ENCODE peak calls at places on chromosomes 2 and 18, in nine cellular contexts. One of them, this sample, is unnamed.
A peak's percentile ranks its signal among the peaks of the same experiment; 100 is the strongest.

GRCh38 chr2:73877071-73877802 is 15.6 kb upstream of the ACTG2 start:
- DNase-seq in Daoy: no peak
- DNase-seq in iPS DF 6.9: no peak
- DNase-seq in SK-N-SH: no peak
- DNase-seq in stimulated activated CD8-positive, alpha-beta memory T cell treated with anti-CD3 and anti-CD28 coated beads, Interleukin-4, amount 100 ng/mL, for 4 hours: no peak
- DNase-seq in mesothelial cell of epicardium: no peak
- DNase-seq in stimulated activated effector memory CD8-positive, alpha-beta T cell treated with anti-CD3 and anti-CD28 coated beads, Interleukin-12 subunit alpha, Interleukin-12 subunit beta, amount 100 ng/mL, for 72 hours: no peak
- DNase-seq in stomach: no peak
- DNase-seq in WERI-Rb-1: no peak
- DNase-seq in this sample: no peak

GRCh38 chr18:68604256-68604655 is 110.7 kb downstream of the TMX3 start:
- DNase-seq in Daoy: no peak
- DNase-seq in iPS DF 6.9: no peak
- DNase-seq in SK-N-SH: no peak
- DNase-seq in stimulated activated CD8-positive, alpha-beta memory T cell treated with anti-CD3 and anti-CD28 coated beads, Interleukin-4, amount 100 ng/mL, for 4 hours: no peak
- DNase-seq in mesothelial cell of epicardium: no peak
- DNase-seq in stimulated activated effector memory CD8-positive, alpha-beta T cell treated with anti-CD3 and anti-CD28 coated beads, Interleukin-12 subunit alpha, Interleukin-12 subunit beta, amount 100 ng/mL, for 72 hours: no peak
- DNase-seq in stomach: no peak
- DNase-seq in WERI-Rb-1: no peak
- DNase-seq in this sample: no peak

GRCh38 chr18:57881818-57882413 is 78.8 kb upstream of the ATP8B1 start:
- DNase-seq in Daoy: peak; percentile 76
- DNase-seq in iPS DF 6.9: peak; percentile 22
- DNase-seq in SK-N-SH: peak; percentile 57
- DNase-seq in stimulated activated CD8-positive, alpha-beta memory T cell treated with anti-CD3 and anti-CD28 coated beads, Interleukin-4, amount 100 ng/mL, for 4 hours: peak; percentile 7
- DNase-seq in mesothelial cell of epicardium: peak; percentile 29
- DNase-seq in stimulated activated effector memory CD8-positive, alpha-beta T cell treated with anti-CD3 and anti-CD28 coated beads, Interleukin-12 subunit alpha, Interleukin-12 subunit beta, amount 100 ng/mL, for 72 hours: peak; percentile 55
- DNase-seq in stomach: peak; percentile 76
- DNase-seq in WERI-Rb-1: peak; percentile 77
- DNase-seq in this sample: peak; percentile 72

GRCh38 chr2:231182500-231182899 is 15.9 kb upstream of the ARMC9 start:
- DNase-seq in Daoy: peak; percentile 23
- DNase-seq in iPS DF 6.9: no peak
- DNase-seq in SK-N-SH: no peak
- DNase-seq in stimulated activated CD8-positive, alpha-beta memory T cell treated with anti-CD3 and anti-CD28 coated beads, Interleukin-4, amount 100 ng/mL, for 4 hours: no peak
- DNase-seq in mesothelial cell of epicardium: no peak
- DNase-seq in stimulated activated effector memory CD8-positive, alpha-beta T cell treated with anti-CD3 and anti-CD28 coated beads, Interleukin-12 subunit alpha, Interleukin-12 subunit beta, amount 100 ng/mL, for 72 hours: no peak
- DNase-seq in stomach: peak; percentile 22
- DNase-seq in WERI-Rb-1: no peak
- DNase-seq in this sample: no peak

GRCh38 chr2:166293984-166294383 is 81.8 kb downstream of the SCN9A start:
- DNase-seq in Daoy: no peak
- DNase-seq in iPS DF 6.9: no peak
- DNase-seq in SK-N-SH: no peak
- DNase-seq in stimulated activated CD8-positive, alpha-beta memory T cell treated with anti-CD3 and anti-CD28 coated beads, Interleukin-4, amount 100 ng/mL, for 4 hours: no peak
- DNase-seq in mesothelial cell of epicardium: no peak
- DNase-seq in stimulated activated effector memory CD8-positive, alpha-beta T cell treated with anti-CD3 and anti-CD28 coated beads, Interleukin-12 subunit alpha, Interleukin-12 subunit beta, amount 100 ng/mL, for 72 hours: no peak
- DNase-seq in stomach: no peak
- DNase-seq in WERI-Rb-1: no peak
- DNase-seq in this sample: no peak

GRCh38 chr2:138071720-138072719 is 107.7 kb downstream of the HNMT start:
- DNase-seq in Daoy: peak; percentile 85
- DNase-seq in iPS DF 6.9: no peak
- DNase-seq in SK-N-SH: no peak
- DNase-seq in stimulated activated CD8-positive, alpha-beta memory T cell treated with anti-CD3 and anti-CD28 coated beads, Interleukin-4, amount 100 ng/mL, for 4 hours: no peak
- DNase-seq in mesothelial cell of epicardium: no peak
- DNase-seq in stimulated activated effector memory CD8-positive, alpha-beta T cell treated with anti-CD3 and anti-CD28 coated beads, Interleukin-12 subunit alpha, Interleukin-12 subunit beta, amount 100 ng/mL, for 72 hours: no peak
- DNase-seq in stomach: no peak
- DNase-seq in WERI-Rb-1: peak; percentile 45
- DNase-seq in this sample: no peak

GRCh38 chr2:172545408-172546075 is 10.3 kb upstream of the PDK1 start:
- DNase-seq in Daoy: no peak
- DNase-seq in iPS DF 6.9: no peak
- DNase-seq in SK-N-SH: no peak
- DNase-seq in stimulated activated CD8-positive, alpha-beta memory T cell treated with anti-CD3 and anti-CD28 coated beads, Interleukin-4, amount 100 ng/mL, for 4 hours: no peak
- DNase-seq in mesothelial cell of epicardium: no peak
- DNase-seq in stimulated activated effector memory CD8-positive, alpha-beta T cell treated with anti-CD3 and anti-CD28 coated beads, Interleukin-12 subunit alpha, Interleukin-12 subunit beta, amount 100 ng/mL, for 72 hours: no peak
- DNase-seq in stomach: no peak
- DNase-seq in WERI-Rb-1: no peak
- DNase-seq in this sample: no peak

GRCh38 chr2:3450385-3451031 is 68.8 kb downstream of the ADI1 start:
- DNase-seq in Daoy: no peak
- DNase-seq in iPS DF 6.9: no peak
- DNase-seq in SK-N-SH: no peak
- DNase-seq in stimulated activated CD8-positive, alpha-beta memory T cell treated with anti-CD3 and anti-CD28 coated beads, Interleukin-4, amount 100 ng/mL, for 4 hours: no peak
- DNase-seq in mesothelial cell of epicardium: no peak
- DNase-seq in stimulated activated effector memory CD8-positive, alpha-beta T cell treated with anti-CD3 and anti-CD28 coated beads, Interleukin-12 subunit alpha, Interleukin-12 subunit beta, amount 100 ng/mL, for 72 hours: no peak
- DNase-seq in stomach: peak; percentile 25
- DNase-seq in WERI-Rb-1: no peak
- DNase-seq in this sample: peak; percentile 56

GRCh38 chr2:241048149-241048948 is 49.9 kb downstream of the SNED1 start:
- DNase-seq in Daoy: no peak
- DNase-seq in iPS DF 6.9: no peak
- DNase-seq in SK-N-SH: no peak
- DNase-seq in stimulated activated CD8-positive, alpha-beta memory T cell treated with anti-CD3 and anti-CD28 coated beads, Interleukin-4, amount 100 ng/mL, for 4 hours: no peak
- DNase-seq in mesothelial cell of epicardium: no peak
- DNase-seq in stimulated activated effector memory CD8-positive, alpha-beta T cell treated with anti-CD3 and anti-CD28 coated beads, Interleukin-12 subunit alpha, Interleukin-12 subunit beta, amount 100 ng/mL, for 72 hours: no peak
- DNase-seq in stomach: no peak
- DNase-seq in WERI-Rb-1: no peak
- DNase-seq in this sample: peak; percentile 34

GRCh38 chr2:158984554-158985207 is 16.2 kb downstream of the TANC1 start:
- DNase-seq in Daoy: no peak
- DNase-seq in iPS DF 6.9: no peak
- DNase-seq in SK-N-SH: peak; percentile 39
- DNase-seq in stimulated activated CD8-positive, alpha-beta memory T cell treated with anti-CD3 and anti-CD28 coated beads, Interleukin-4, amount 100 ng/mL, for 4 hours: no peak
- DNase-seq in mesothelial cell of epicardium: no peak
- DNase-seq in stimulated activated effector memory CD8-positive, alpha-beta T cell treated with anti-CD3 and anti-CD28 coated beads, Interleukin-12 subunit alpha, Interleukin-12 subunit beta, amount 100 ng/mL, for 72 hours: no peak
- DNase-seq in stomach: no peak
- DNase-seq in WERI-Rb-1: peak; percentile 86
- DNase-seq in this sample: no peak